ENCODE peak calls at places on chromosome 13, in eight cellular contexts. E is heart left ventricle; F is anterior cingulate cortex; N is NCI-H1694 treated with DMSO at 0.1 percent for 48 hours; T is CD8-positive, alpha-beta T cell; G is HT-29; Q is stimulated activated CD4-positive, alpha-beta T cell treated with anti-CD3 and anti-CD28 coated beads, Interleukin-4, amount 100 ng/mL, for 1 hour; I is left cardiac atrium. U is an unnamed sample.

GRCh38 chr13:85529216-85529590 is 270.0 kb downstream of the SLITRK6 start:
- DNase-seq in E (no peak), F (no peak), N (no peak), T (no peak), G (no peak), Q (no peak), I (no peak), U (no peak)

GRCh38 chr13:44760434-44760833 is 184.3 kb upstream of the TSC22D1 start:
- DNase-seq in E (no peak), F (no peak), N (no peak), T (no peak), G (no peak), Q (no peak), I (no peak), U (no peak)

GRCh38 chr13:37595162-37595561 is 3.4 kb downstream of the POSTN start:
- DNase-seq in E (no peak), F (no peak), N (no peak), T (no peak), G (no peak), Q (no peak), I (no peak), U (no peak)

GRCh38 chr13:113275387-113275786 is 21.7 kb upstream of the LAMP1 start:
- DNase-seq in E (peak), F (no peak), N (peak), T (peak), G (peak), Q (peak), I (no peak), U (no peak)

GRCh38 chr13:20475927-20476691 is 49.5 kb downstream of the CRYL1 start:
- DNase-seq in E (no peak), F (no peak), N (no peak), T (peak), G (no peak), Q (peak), I (no peak), U (no peak)

GRCh38 chr13:56247692-56248091 is 893.0 kb upstream of the PRR20A start:
- DNase-seq in E (no peak), F (no peak), N (no peak), T (no peak), G (no peak), Q (no peak), I (no peak), U (no peak)

GRCh38 chr13:48942131-48942530 is 33.6 kb upstream of the FNDC3A start:
- DNase-seq in E (no peak), F (no peak), N (no peak), T (no peak), G (no peak), Q (no peak), I (no peak), U (no peak)

GRCh38 chr13:38630780-38631179 is 56.1 kb upstream of the FREM2 start:
- DNase-seq in E (no peak), F (no peak), N (no peak), T (no peak), G (no peak), Q (no peak), I (no peak), U (no peak)

GRCh38 chr13:88188986-88189385 is 517.8 kb downstream of the SLITRK5 start:
- DNase-seq in E (no peak), F (no peak), N (no peak), T (no peak), G (no peak), Q (no peak), I (no peak), U (no peak)

GRCh38 chr13:41533676-41534075 is 76.3 kb downstream of the RGCC start:
- DNase-seq in E (no peak), F (no peak), N (no peak), T (no peak), G (no peak), Q (no peak), I (no peak), U (no peak)

GRCh38 chr13:39895254-39895653 is 239.8 kb downstream of the COG6 start:
- DNase-seq in E (no peak), F (no peak), N (no peak), T (no peak), G (no peak), Q (no peak), I (no peak), U (no peak)

GRCh38 chr13:39676315-39676876 is 20.9 kb downstream of the COG6 start:
- DNase-seq in E (no peak), F (no peak), N (peak), T (peak), G (peak), Q (no peak), I (no peak), U (no peak)

GRCh38 chr13:24671367-24672117 is 8.7 kb upstream of the ATP12A start:
- DNase-seq in E (no peak), F (no peak), N (no peak), T (no peak), G (peak), Q (no peak), I (no peak), U (no peak)

GRCh38 chr13:111049791-111050538 is 65.1 kb upstream of the ARHGEF7 start:
- DNase-seq in E (peak), F (no peak), N (no peak), T (no peak), G (peak), Q (no peak), I (peak), U (peak)

GRCh38 chr13:57634829-57635165 is 3.3 kb downstream of the PCDH17 start:
- DNase-seq in E (peak), F (peak), N (no peak), T (no peak), G (no peak), Q (no peak), I (peak), U (no peak)

GRCh38 chr13:100269837-100270236 is 180.9 kb downstream of the PCCA start:
- DNase-seq in E (peak), F (peak), N (no peak), T (no peak), G (peak), Q (no peak), I (peak), U (peak)

GRCh38 chr13:99085139-99085845 is 107.4 kb upstream of the DOCK9 start:
- DNase-seq in E (no peak), F (no peak), N (no peak), T (peak), G (peak), Q (no peak), I (no peak), U (no peak)

U was measured in caudate nucleus.